ENCODE peak calls at places on chromosomes 6 and 20, in seven cellular contexts. A is central memory CD4-positive, alpha-beta T cell; Z is smooth muscle cell of the brain vasculature; K is islet precursor cell; V is occipital lobe; G is stomach; J is activated naive CD8-positive, alpha-beta T cell treated with anti-CD3 and anti-CD28 coated beads, Interleukin-2, amount 10 ng/mL, durations not matched to agents 7 days and 5 days. L is an unnamed sample.

GRCh38 chr6:2839195-2839981 is 2.3 kb downstream of the SERPINB1 start:
- DNase-seq in V (no peak), K (no peak), G (peak; percentile 48), A (no peak), J (no peak), Z (no peak), L (no peak)

GRCh38 chr6:354631-355280 is 36.8 kb upstream of the IRF4 start:
- DNase-seq in Z (no peak), V (no peak), K (no peak), A (no peak), G (no peak), J (no peak), L (no peak)

GRCh38 chr6:144343736-144344428 is 58.7 kb downstream of the UTRN start:
- DNase-seq in K (no peak), Z (no peak), G (peak; percentile 57), A (peak; percentile 81), V (no peak), J (peak; percentile 51), L (peak; percentile 72)

GRCh38 chr6:43335469-43335868 is 26.8 kb upstream of the CRIP3 start:
- DNase-seq in G (no peak), A (no peak), Z (no peak), J (no peak), K (no peak), V (no peak), L (peak; percentile 30)

GRCh38 chr20:22825076-22825475 is 210.0 kb upstream of the SSTR4 start:
- DNase-seq in G (no peak), J (no peak), V (no peak), K (no peak), A (no peak), Z (no peak), L (no peak)

GRCh38 chr6:135358251-135358821 is 139.2 kb downstream of the AHI1 start:
- DNase-seq in G (no peak), K (no peak), A (no peak), J (no peak), Z (peak; percentile 52), V (no peak), L (no peak)

GRCh38 chr6:109527989-109528388 is 45.0 kb upstream of the ZBTB24 start:
- DNase-seq in A (no peak), K (no peak), Z (no peak), G (no peak), J (no peak), V (no peak), L (no peak)

GRCh38 chr20:57251344-57251743 is 15.1 kb downstream of the BMP7 start:
- DNase-seq in A (no peak), G (no peak), V (no peak), J (no peak), Z (no peak), K (peak; percentile 91), L (no peak)

GRCh38 chr6:128727500-128727899 is 155.4 kb upstream of the LAMA2 start:
- DNase-seq in G (no peak), Z (no peak), A (no peak), J (no peak), V (no peak), K (no peak), L (no peak)

GRCh38 chr20:8394308-8394945 is 262.4 kb downstream of the PLCB1 start:
- DNase-seq in K (no peak), G (no peak), V (no peak), J (no peak), Z (no peak), A (no peak), L (no peak)

GRCh38 chr6:118594877-118595276 is 46.8 kb downstream of the PLN start:
- DNase-seq in J (no peak), K (no peak), A (no peak), G (no peak), Z (no peak), V (no peak), L (no peak)

GRCh38 chr20:23052904-23053303 is 3.4 kb upstream of the THBD start:
- DNase-seq in J (no peak), G (no peak), A (no peak), K (no peak), V (no peak), Z (no peak), L (no peak)

GRCh38 chr6:141752677-141753076 is 380.0 kb upstream of the GJE1 start:
- DNase-seq in A (no peak), G (no peak), J (no peak), K (no peak), Z (no peak), V (no peak), L (no peak)

GRCh38 chr6:36745836-36746235 is 48.2 kb downstream of the RAB44 start:
- DNase-seq in G (no peak), J (no peak), Z (no peak), V (no peak), A (no peak), K (no peak), L (no peak)

GRCh38 chr6:36890264-36890663 is 4.5 kb downstream of the C6orf89 start:
- DNase-seq in Z (no peak), K (no peak), A (no peak), J (no peak), G (no peak), V (no peak), L (no peak)

GRCh38 chr6:163808231-163808630 is 393.7 kb downstream of the QKI start:
- DNase-seq in A (no peak), V (no peak), Z (no peak), K (no peak), J (no peak), G (no peak), L (no peak)

GRCh38 chr6:111748247-111748647 is 125.0 kb downstream of the FYN start:
- DNase-seq in Z (no peak), A (no peak), V (no peak), J (no peak), K (no peak), G (no peak), L (no peak)

GRCh38 chr6:4861564-4861963 is 85.4 kb downstream of the CDYL start:
- DNase-seq in Z (no peak), K (no peak), A (no peak), J (no peak), G (no peak), V (no peak), L (no peak)

GRCh38 chr6:145602927-145603326 is 132.4 kb downstream of the EPM2A start:
- DNase-seq in J (no peak), Z (no peak), G (no peak), K (no peak), V (no peak), A (no peak), L (no peak)

GRCh38 chr20:36147707-36148106 is 6.8 kb upstream of the EPB41L1 start:
- DNase-seq in A (no peak), V (no peak), Z (no peak), K (no peak), G (no peak), J (no peak), L (no peak)

GRCh38 chr20:63696311-63696627 is 183 bp upstream of the TNFRSF6B start:
- DNase-seq in K (peak; percentile 80), G (no peak), J (no peak), Z (no peak), A (no peak), V (no peak), L (peak; percentile 64)

GRCh38 chr6:190596-191395 is 101.5 kb upstream of the DUSP22 start:
- DNase-seq in J (no peak), Z (no peak), G (no peak), V (no peak), A (no peak), K (peak; percentile 81), L (no peak)

GRCh38 chr6:46760925-46761324 is 14.2 kb downstream of the ANKRD66 start:
- DNase-seq in J (no peak), A (no peak), K (no peak), V (no peak), Z (no peak), G (no peak), L (no peak)

GRCh38 chr6:17865798-17866725 is 121.4 kb downstream of the KIF13A start:
- DNase-seq in G (peak; percentile 39), J (no peak), Z (no peak), V (peak; percentile 62), K (peak; percentile 99), A (no peak), L (peak; percentile 44)

GRCh38 chr6:79421001-79421411 is 116.2 kb downstream of the LCA5 start:
- DNase-seq in V (no peak), J (no peak), K (no peak), G (no peak), A (no peak), Z (no peak), L (no peak)

GRCh38 chr6:117555882-117556498 is 46.3 kb downstream of the GOPC start:
- DNase-seq in Z (no peak), K (no peak), J (no peak), G (peak; percentile 66), V (no peak), A (peak; percentile 32), L (peak; percentile 71)

GRCh38 chr6:42729731-42730130 is 7.3 kb upstream of the PRPH2 start:
- DNase-seq in Z (no peak), G (no peak), A (no peak), J (no peak), V (no peak), K (no peak), L (no peak)

GRCh38 chr20:54848984-54849538 is 373.7 kb downstream of the DOK5 start:
- DNase-seq in K (no peak), A (no peak), V (no peak), Z (no peak), G (no peak), J (no peak), L (no peak)

GRCh38 chr6:79574636-79575035 is 37.4 kb upstream of the LCA5 start:
- DNase-seq in V (no peak), A (no peak), K (peak; percentile 89), G (no peak), J (no peak), Z (peak; percentile 69), L (no peak)

GRCh38 chr6:139240161-139241010 is 51.4 kb downstream of the TXLNB start:
- DNase-seq in A (no peak), V (no peak), J (no peak), K (no peak), Z (peak; percentile 80), G (peak; percentile 72), L (peak; percentile 51)

GRCh38 chr20:46195264-46196038 is 77.3 kb downstream of the CD40 start:
- DNase-seq in J (no peak), A (no peak), V (no peak), K (no peak), G (no peak), Z (no peak), L (no peak)

GRCh38 chr6:1873781-1874180 is 264.1 kb downstream of the FOXC1 start:
- DNase-seq in G (no peak), K (no peak), J (no peak), V (peak; percentile 10), Z (no peak), A (no peak), L (no peak)

GRCh38 chr6:163170294-163170883 is 244.1 kb upstream of the QKI start:
- DNase-seq in G (no peak), A (no peak), Z (no peak), J (peak; percentile 36), K (no peak), V (no peak), L (no peak)

GRCh38 chr20:48957521-48957920 is 36.0 kb downstream of the ARFGEF2 start:
- DNase-seq in J (no peak), K (no peak), G (no peak), V (no peak), A (no peak), Z (no peak), L (no peak)

GRCh38 chr6:111739257-111739696 is 133.6 kb upstream of the TRAF3IP2 start:
- DNase-seq in J (no peak), K (no peak), V (no peak), G (no peak), A (no peak), Z (no peak), L (no peak)

GRCh38 chr20:62409935-62410741 is 3.1 kb upstream of the CABLES2 start:
- DNase-seq in K (peak; percentile 81), Z (no peak), V (no peak), G (peak; percentile 83), J (peak; percentile 63), A (no peak), L (peak; percentile 81)

GRCh38 chr6:28729501-28730402 is 194.0 kb downstream of the TRIM27 start:
- DNase-seq in G (no peak), K (no peak), Z (no peak), V (no peak), J (no peak), A (no peak), L (no peak)

GRCh38 chr6:160714731-160715130 is 12.7 kb downstream of the PLG start:
- DNase-seq in G (no peak), A (no peak), J (no peak), Z (no peak), V (no peak), K (no peak), L (no peak)

L was measured in colonic mucosa.